ENCODE peak calls at places on chromosomes 5 and 9, in six cellular contexts. One of them, this sample, is unnamed.

GRCh38 chr5:137201876-137202275 is 297.2 kb downstream of the SPOCK1 start:
- DNase-seq in Caki2: no peak
- DNase-seq in activated CD4-positive, alpha-beta T cell treated with anti-CD3 and anti-CD28 coated beads for 36 hours: no peak
- DNase-seq in CMK: no peak
- DNase-seq in left colon: no peak
- DNase-seq in HFFc6: peak
- DNase-seq in this sample: no peak

GRCh38 chr9:3520564-3520963 is 5.2 kb downstream of the RFX3 start:
- DNase-seq in Caki2: no peak
- DNase-seq in activated CD4-positive, alpha-beta T cell treated with anti-CD3 and anti-CD28 coated beads for 36 hours: no peak
- DNase-seq in CMK: no peak
- DNase-seq in left colon: no peak
- DNase-seq in HFFc6: no peak
- DNase-seq in this sample: no peak

GRCh38 chr9:23907343-23907742 is 81.3 kb upstream of the ELAVL2 start:
- DNase-seq in Caki2: no peak
- DNase-seq in activated CD4-positive, alpha-beta T cell treated with anti-CD3 and anti-CD28 coated beads for 36 hours: no peak
- DNase-seq in CMK: no peak
- DNase-seq in left colon: no peak
- DNase-seq in HFFc6: no peak
- DNase-seq in this sample: no peak

GRCh38 chr9:92535940-92536850 is at the start of gene ECM2:
- DNase-seq in Caki2: no peak
- DNase-seq in activated CD4-positive, alpha-beta T cell treated with anti-CD3 and anti-CD28 coated beads for 36 hours: no peak
- DNase-seq in CMK: no peak
- DNase-seq in left colon: no peak
- DNase-seq in HFFc6: peak
- DNase-seq in this sample: no peak

GRCh38 chr5:97998946-97999345 is 774.5 kb upstream of the RGMB start:
- DNase-seq in Caki2: no peak
- DNase-seq in activated CD4-positive, alpha-beta T cell treated with anti-CD3 and anti-CD28 coated beads for 36 hours: no peak
- DNase-seq in CMK: no peak
- DNase-seq in left colon: no peak
- DNase-seq in HFFc6: no peak
- DNase-seq in this sample: no peak

GRCh38 chr5:35859101-35859661 is 2.5 kb downstream of the IL7R start:
- DNase-seq in Caki2: no peak
- DNase-seq in activated CD4-positive, alpha-beta T cell treated with anti-CD3 and anti-CD28 coated beads for 36 hours: no peak
- DNase-seq in CMK: no peak
- DNase-seq in left colon: no peak
- DNase-seq in HFFc6: peak
- DNase-seq in this sample: no peak

GRCh38 chr5:10490927-10491672 is 49.4 kb downstream of the ROPN1L start:
- DNase-seq in Caki2: no peak
- DNase-seq in activated CD4-positive, alpha-beta T cell treated with anti-CD3 and anti-CD28 coated beads for 36 hours: no peak
- DNase-seq in CMK: no peak
- DNase-seq in left colon: no peak
- DNase-seq in HFFc6: no peak
- DNase-seq in this sample: no peak

GRCh38 chr5:50720061-50720460 is 53.6 kb downstream of the PARP8 start:
- DNase-seq in Caki2: no peak
- DNase-seq in activated CD4-positive, alpha-beta T cell treated with anti-CD3 and anti-CD28 coated beads for 36 hours: no peak
- DNase-seq in CMK: no peak
- DNase-seq in left colon: no peak
- DNase-seq in HFFc6: no peak
- DNase-seq in this sample: no peak

GRCh38 chr5:130526708-130527107 is 622.4 kb downstream of the CHSY3 start:
- DNase-seq in Caki2: peak
- DNase-seq in activated CD4-positive, alpha-beta T cell treated with anti-CD3 and anti-CD28 coated beads for 36 hours: no peak
- DNase-seq in CMK: no peak
- DNase-seq in left colon: no peak
- DNase-seq in HFFc6: no peak
- DNase-seq in this sample: no peak

GRCh38 chr9:122092611-122093506 is at the start of gene TTLL11:
- DNase-seq in Caki2: peak
- DNase-seq in activated CD4-positive, alpha-beta T cell treated with anti-CD3 and anti-CD28 coated beads for 36 hours: peak
- DNase-seq in CMK: peak
- DNase-seq in left colon: peak
- DNase-seq in HFFc6: peak
- DNase-seq in this sample: peak

GRCh38 chr5:107539163-107539445 is 131.6 kb downstream of the EFNA5 start:
- DNase-seq in Caki2: no peak
- DNase-seq in activated CD4-positive, alpha-beta T cell treated with anti-CD3 and anti-CD28 coated beads for 36 hours: no peak
- DNase-seq in CMK: no peak
- DNase-seq in left colon: no peak
- DNase-seq in HFFc6: no peak
- DNase-seq in this sample: no peak

GRCh38 chr9:77215874-77216273 is 38.5 kb downstream of the VPS13A start:
- DNase-seq in Caki2: peak
- DNase-seq in activated CD4-positive, alpha-beta T cell treated with anti-CD3 and anti-CD28 coated beads for 36 hours: no peak
- DNase-seq in CMK: no peak
- DNase-seq in left colon: no peak
- DNase-seq in HFFc6: no peak
- DNase-seq in this sample: peak

GRCh38 chr5:104513194-104513602 is 950.6 kb upstream of the NUDT12 start:
- DNase-seq in Caki2: peak
- DNase-seq in activated CD4-positive, alpha-beta T cell treated with anti-CD3 and anti-CD28 coated beads for 36 hours: no peak
- DNase-seq in CMK: no peak
- DNase-seq in left colon: no peak
- DNase-seq in HFFc6: no peak
- DNase-seq in this sample: peak

GRCh38 chr5:151123897-151124751 is 33.5 kb downstream of the ANXA6 start:
- DNase-seq in Caki2: peak
- DNase-seq in activated CD4-positive, alpha-beta T cell treated with anti-CD3 and anti-CD28 coated beads for 36 hours: peak
- DNase-seq in CMK: no peak
- DNase-seq in left colon: no peak
- DNase-seq in HFFc6: no peak
- DNase-seq in this sample: peak

GRCh38 chr5:151903243-151903653 is 21.4 kb downstream of the GLRA1 start:
- DNase-seq in Caki2: no peak
- DNase-seq in activated CD4-positive, alpha-beta T cell treated with anti-CD3 and anti-CD28 coated beads for 36 hours: no peak
- DNase-seq in CMK: no peak
- DNase-seq in left colon: no peak
- DNase-seq in HFFc6: no peak
- DNase-seq in this sample: no peak

GRCh38 chr5:137395011-137395755 is 103.9 kb downstream of the SPOCK1 start:
- DNase-seq in Caki2: peak
- DNase-seq in activated CD4-positive, alpha-beta T cell treated with anti-CD3 and anti-CD28 coated beads for 36 hours: no peak
- DNase-seq in CMK: no peak
- DNase-seq in left colon: no peak
- DNase-seq in HFFc6: peak
- DNase-seq in this sample: peak

GRCh38 chr5:105752801-105753200 is 1917.9 kb downstream of the EFNA5 start:
- DNase-seq in Caki2: no peak
- DNase-seq in activated CD4-positive, alpha-beta T cell treated with anti-CD3 and anti-CD28 coated beads for 36 hours: no peak
- DNase-seq in CMK: no peak
- DNase-seq in left colon: no peak
- DNase-seq in HFFc6: no peak
- DNase-seq in this sample: peak

GRCh38 chr5:76291305-76292077 is 111.6 kb upstream of the IQGAP2 start:
- DNase-seq in Caki2: no peak
- DNase-seq in activated CD4-positive, alpha-beta T cell treated with anti-CD3 and anti-CD28 coated beads for 36 hours: no peak
- DNase-seq in CMK: no peak
- DNase-seq in left colon: peak
- DNase-seq in HFFc6: no peak
- DNase-seq in this sample: no peak

GRCh38 chr5:77881528-77881927 is 105.4 kb upstream of the TBCA start:
- DNase-seq in Caki2: no peak
- DNase-seq in activated CD4-positive, alpha-beta T cell treated with anti-CD3 and anti-CD28 coated beads for 36 hours: no peak
- DNase-seq in CMK: peak
- DNase-seq in left colon: no peak
- DNase-seq in HFFc6: no peak
- DNase-seq in this sample: no peak

GRCh38 chr9:93125331-93125894 is 8.6 kb downstream of the NINJ1 start:
- DNase-seq in Caki2: no peak
- DNase-seq in activated CD4-positive, alpha-beta T cell treated with anti-CD3 and anti-CD28 coated beads for 36 hours: peak
- DNase-seq in CMK: no peak
- DNase-seq in left colon: peak
- DNase-seq in HFFc6: no peak
- DNase-seq in this sample: no peak

GRCh38 chr5:127650022-127650421 is 1.1 kb downstream of the CTXN3 start:
- DNase-seq in Caki2: no peak
- DNase-seq in activated CD4-positive, alpha-beta T cell treated with anti-CD3 and anti-CD28 coated beads for 36 hours: no peak
- DNase-seq in CMK: no peak
- DNase-seq in left colon: no peak
- DNase-seq in HFFc6: no peak
- DNase-seq in this sample: no peak

GRCh38 chr9:136564379-136564988 is 18.6 kb upstream of the NOTCH1 start:
- DNase-seq in Caki2: no peak
- DNase-seq in activated CD4-positive, alpha-beta T cell treated with anti-CD3 and anti-CD28 coated beads for 36 hours: no peak
- DNase-seq in CMK: no peak
- DNase-seq in left colon: no peak
- DNase-seq in HFFc6: peak
- DNase-seq in this sample: peak

GRCh38 chr5:128498844-128499455 is 39.1 kb downstream of the FBN2 start:
- DNase-seq in Caki2: peak
- DNase-seq in activated CD4-positive, alpha-beta T cell treated with anti-CD3 and anti-CD28 coated beads for 36 hours: no peak
- DNase-seq in CMK: no peak
- DNase-seq in left colon: no peak
- DNase-seq in HFFc6: peak
- DNase-seq in this sample: peak

GRCh38 chr5:130295235-130295634 is 391.0 kb downstream of the CHSY3 start:
- DNase-seq in Caki2: no peak
- DNase-seq in activated CD4-positive, alpha-beta T cell treated with anti-CD3 and anti-CD28 coated beads for 36 hours: no peak
- DNase-seq in CMK: no peak
- DNase-seq in left colon: no peak
- DNase-seq in HFFc6: no peak
- DNase-seq in this sample: no peak